ENCODE peak calls at places on chromosomes 5 and 9, in nine cellular contexts. One of them, this sample, is unnamed.

GRCh38 chr9:86329649-86330048 is 24.6 kb downstream of the TUT7 start:
- DNase-seq in kidney glomerular epithelial cell: no peak
- DNase-seq in HT1080: no peak
- DNase-seq in caudate nucleus: no peak
- DNase-seq in H4: no peak
- DNase-seq in Kasumi-1: no peak
- DNase-seq in activated naive CD8-positive, alpha-beta T cell treated with anti-CD3 and anti-CD28 coated beads, Interleukin-2, amount 50 U/mL, for 16 hours: no peak
- DNase-seq in effector memory CD8-positive, alpha-beta T cell: no peak
- DNase-seq in A172: peak
- DNase-seq in this sample: no peak

GRCh38 chr5:139384591-139385051 is 1.5 kb upstream of the SLC23A1 start:
- DNase-seq in kidney glomerular epithelial cell: no peak
- DNase-seq in HT1080: no peak
- DNase-seq in caudate nucleus: no peak
- DNase-seq in H4: no peak
- DNase-seq in Kasumi-1: no peak
- DNase-seq in activated naive CD8-positive, alpha-beta T cell treated with anti-CD3 and anti-CD28 coated beads, Interleukin-2, amount 50 U/mL, for 16 hours: no peak
- DNase-seq in effector memory CD8-positive, alpha-beta T cell: no peak
- DNase-seq in A172: no peak
- DNase-seq in this sample: no peak

GRCh38 chr5:16931334-16932110 is 4.6 kb downstream of the MYO10 start:
- DNase-seq in kidney glomerular epithelial cell: no peak
- DNase-seq in HT1080: no peak
- DNase-seq in caudate nucleus: no peak
- DNase-seq in H4: no peak
- DNase-seq in Kasumi-1: no peak
- DNase-seq in activated naive CD8-positive, alpha-beta T cell treated with anti-CD3 and anti-CD28 coated beads, Interleukin-2, amount 50 U/mL, for 16 hours: no peak
- DNase-seq in effector memory CD8-positive, alpha-beta T cell: no peak
- DNase-seq in A172: no peak
- DNase-seq in this sample: no peak

GRCh38 chr9:136093331-136093986 is 1.6 kb downstream of the NACC2 start:
- DNase-seq in kidney glomerular epithelial cell: no peak
- DNase-seq in HT1080: no peak
- DNase-seq in caudate nucleus: no peak
- DNase-seq in H4: no peak
- DNase-seq in Kasumi-1: no peak
- DNase-seq in activated naive CD8-positive, alpha-beta T cell treated with anti-CD3 and anti-CD28 coated beads, Interleukin-2, amount 50 U/mL, for 16 hours: no peak
- DNase-seq in effector memory CD8-positive, alpha-beta T cell: no peak
- DNase-seq in A172: peak
- DNase-seq in this sample: no peak

GRCh38 chr5:180115326-180116076 is 43.9 kb upstream of the RNF130 start:
- DNase-seq in kidney glomerular epithelial cell: no peak
- DNase-seq in HT1080: no peak
- DNase-seq in caudate nucleus: no peak
- DNase-seq in H4: no peak
- DNase-seq in Kasumi-1: no peak
- DNase-seq in activated naive CD8-positive, alpha-beta T cell treated with anti-CD3 and anti-CD28 coated beads, Interleukin-2, amount 50 U/mL, for 16 hours: no peak
- DNase-seq in effector memory CD8-positive, alpha-beta T cell: no peak
- DNase-seq in A172: no peak
- DNase-seq in this sample: no peak

GRCh38 chr9:35776018-35776417 is 15.4 kb upstream of the NPR2 start:
- DNase-seq in kidney glomerular epithelial cell: peak
- DNase-seq in HT1080: no peak
- DNase-seq in caudate nucleus: no peak
- DNase-seq in H4: no peak
- DNase-seq in Kasumi-1: no peak
- DNase-seq in activated naive CD8-positive, alpha-beta T cell treated with anti-CD3 and anti-CD28 coated beads, Interleukin-2, amount 50 U/mL, for 16 hours: no peak
- DNase-seq in effector memory CD8-positive, alpha-beta T cell: no peak
- DNase-seq in A172: no peak
- DNase-seq in this sample: no peak

GRCh38 chr9:87549774-87550173 is 52.1 kb downstream of the DAPK1 start:
- DNase-seq in kidney glomerular epithelial cell: no peak
- DNase-seq in HT1080: no peak
- DNase-seq in caudate nucleus: no peak
- DNase-seq in H4: no peak
- DNase-seq in Kasumi-1: no peak
- DNase-seq in activated naive CD8-positive, alpha-beta T cell treated with anti-CD3 and anti-CD28 coated beads, Interleukin-2, amount 50 U/mL, for 16 hours: no peak
- DNase-seq in effector memory CD8-positive, alpha-beta T cell: no peak
- DNase-seq in A172: no peak
- DNase-seq in this sample: no peak

GRCh38 chr5:75277463-75277862 is 40.8 kb upstream of the ANKRD31 start:
- DNase-seq in kidney glomerular epithelial cell: no peak
- DNase-seq in HT1080: no peak
- DNase-seq in caudate nucleus: no peak
- DNase-seq in H4: no peak
- DNase-seq in Kasumi-1: no peak
- DNase-seq in activated naive CD8-positive, alpha-beta T cell treated with anti-CD3 and anti-CD28 coated beads, Interleukin-2, amount 50 U/mL, for 16 hours: no peak
- DNase-seq in effector memory CD8-positive, alpha-beta T cell: no peak
- DNase-seq in A172: no peak
- DNase-seq in this sample: no peak

GRCh38 chr5:102755691-102756371 is 726 bp downstream of the PAM start:
- DNase-seq in kidney glomerular epithelial cell: peak
- DNase-seq in HT1080: peak
- DNase-seq in caudate nucleus: peak
- DNase-seq in H4: peak
- DNase-seq in Kasumi-1: peak
- DNase-seq in activated naive CD8-positive, alpha-beta T cell treated with anti-CD3 and anti-CD28 coated beads, Interleukin-2, amount 50 U/mL, for 16 hours: peak
- DNase-seq in effector memory CD8-positive, alpha-beta T cell: peak
- DNase-seq in A172: peak
- DNase-seq in this sample: peak

GRCh38 chr9:16824545-16825041 is 45.9 kb downstream of the BNC2 start:
- DNase-seq in kidney glomerular epithelial cell: no peak
- DNase-seq in HT1080: peak
- DNase-seq in caudate nucleus: no peak
- DNase-seq in H4: peak
- DNase-seq in Kasumi-1: no peak
- DNase-seq in activated naive CD8-positive, alpha-beta T cell treated with anti-CD3 and anti-CD28 coated beads, Interleukin-2, amount 50 U/mL, for 16 hours: no peak
- DNase-seq in effector memory CD8-positive, alpha-beta T cell: no peak
- DNase-seq in A172: peak
- DNase-seq in this sample: no peak

GRCh38 chr5:17388717-17389116 is 109.3 kb upstream of the TAF11L2 start:
- DNase-seq in kidney glomerular epithelial cell: no peak
- DNase-seq in HT1080: no peak
- DNase-seq in caudate nucleus: no peak
- DNase-seq in H4: no peak
- DNase-seq in Kasumi-1: no peak
- DNase-seq in activated naive CD8-positive, alpha-beta T cell treated with anti-CD3 and anti-CD28 coated beads, Interleukin-2, amount 50 U/mL, for 16 hours: no peak
- DNase-seq in effector memory CD8-positive, alpha-beta T cell: no peak
- DNase-seq in A172: no peak
- DNase-seq in this sample: no peak

GRCh38 chr9:76314321-76314720 is 79.9 kb downstream of the RFK start:
- DNase-seq in kidney glomerular epithelial cell: no peak
- DNase-seq in HT1080: no peak
- DNase-seq in caudate nucleus: no peak
- DNase-seq in H4: no peak
- DNase-seq in Kasumi-1: no peak
- DNase-seq in activated naive CD8-positive, alpha-beta T cell treated with anti-CD3 and anti-CD28 coated beads, Interleukin-2, amount 50 U/mL, for 16 hours: no peak
- DNase-seq in effector memory CD8-positive, alpha-beta T cell: no peak
- DNase-seq in A172: no peak
- DNase-seq in this sample: no peak

GRCh38 chr5:57494104-57495098 is 11.8 kb upstream of the ACTBL2 start:
- DNase-seq in kidney glomerular epithelial cell: peak
- DNase-seq in HT1080: peak
- DNase-seq in caudate nucleus: no peak
- DNase-seq in H4: peak
- DNase-seq in Kasumi-1: peak
- DNase-seq in activated naive CD8-positive, alpha-beta T cell treated with anti-CD3 and anti-CD28 coated beads, Interleukin-2, amount 50 U/mL, for 16 hours: no peak
- DNase-seq in effector memory CD8-positive, alpha-beta T cell: no peak
- DNase-seq in A172: peak
- DNase-seq in this sample: no peak

GRCh38 chr5:52893863-52894262 is 95.3 kb upstream of the ITGA2 start:
- DNase-seq in kidney glomerular epithelial cell: no peak
- DNase-seq in HT1080: no peak
- DNase-seq in caudate nucleus: no peak
- DNase-seq in H4: no peak
- DNase-seq in Kasumi-1: no peak
- DNase-seq in activated naive CD8-positive, alpha-beta T cell treated with anti-CD3 and anti-CD28 coated beads, Interleukin-2, amount 50 U/mL, for 16 hours: no peak
- DNase-seq in effector memory CD8-positive, alpha-beta T cell: no peak
- DNase-seq in A172: no peak
- DNase-seq in this sample: no peak